ENCODE peak calls at places on chromosomes 2 and 18, in five cellular contexts. K is tibial artery, C is mammary epithelial cell, X is BE2C, L is Peyer's patch. N is an unnamed sample. For H3K4me1, the result is how much of the 10 kb centered on the place peaks cover.

GRCh38 chr2:224133387-224133786 is 94.3 kb upstream of the SERPINE2 start:
- DNase-seq in L (no peak), C (no peak), X (no peak), K (no peak), N (no peak)

GRCh38 chr2:156513219-156513618 is 77.0 kb downstream of the GPD2 start:
- DNase-seq in X (no peak), C (no peak), K (no peak), L (no peak), N (no peak)

GRCh38 chr2:135256531-135257258 is 204.6 kb downstream of the RAB3GAP1 start:
- DNase-seq in X (no peak), K (no peak), L (no peak), C (peak), N (no peak)

GRCh38 chr2:156480376-156480775 is 44.2 kb downstream of the GPD2 start:
- DNase-seq in X (no peak), K (no peak), C (no peak), L (no peak), N (no peak)

GRCh38 chr2:207312006-207312356 is 146.2 kb upstream of the KLF7 start:
- DNase-seq in K (no peak), X (no peak), C (no peak), L (no peak), N (no peak)

GRCh38 chr18:59388180-59388579 is 29.1 kb upstream of the LMAN1 start:
- DNase-seq in K (no peak), X (no peak), L (no peak), C (no peak), N (no peak)

GRCh38 chr2:148814853-148815419 is 60.1 kb upstream of the KIF5C start:
- DNase-seq in L (no peak), X (no peak), C (no peak), K (no peak), N (peak)

GRCh38 chr18:79579807-79580480 is 99.7 kb upstream of the CTDP1 start:
- DNase-seq in K (peak), C (no peak), L (no peak), X (no peak), N (peak)

GRCh38 chr2:37689751-37690150 is 18.3 kb upstream of the CDC42EP3 start:
- DNase-seq in C (no peak), L (no peak), X (no peak), K (no peak), N (no peak)

GRCh38 chr2:179619947-179620467 is 241.4 kb downstream of the ZNF385B start:
- DNase-seq in L (no peak), X (no peak), C (no peak), K (no peak), N (no peak)

GRCh38 chr2:65564299-65564698 is 131.9 kb upstream of the SPRED2 start:
- DNase-seq in K (no peak), X (no peak), L (no peak), C (no peak), N (no peak)

GRCh38 chr18:58788470-58788869 is 76.2 kb upstream of the ZNF532 start:
- DNase-seq in L (no peak), X (no peak), K (no peak), C (peak), N (no peak)

GRCh38 chr2:53445376-53446072 is 322.1 kb upstream of the CHAC2 start:
- DNase-seq in L (no peak), X (no peak), C (peak), K (no peak), N (no peak)

GRCh38 chr2:45115181-45115580 is 105.9 kb upstream of the SIX2 start:
- DNase-seq in X (no peak), K (no peak), L (no peak), C (no peak), N (no peak)

GRCh38 chr2:170923799-170924198 is 5.3 kb upstream of the GORASP2 start:
- DNase-seq in C (no peak), K (no peak), X (no peak), L (no peak), N (no peak)

GRCh38 chr2:54149623-54150501 is 34.4 kb downstream of the ACYP2 start:
- DNase-seq in X (no peak), L (no peak), K (no peak), C (peak), N (no peak)

GRCh38 chr2:102442967-102443828 is 20.2 kb downstream of the IL18RAP start:
- DNase-seq in K (no peak), L (no peak), C (peak), X (no peak), N (peak)

GRCh38 chr2:124670187-124670586 is 645.1 kb downstream of the CNTNAP5 start:
- DNase-seq in K (no peak), L (no peak), X (no peak), C (no peak), N (no peak)

GRCh38 chr2:240248981-240249422 is 108.5 kb upstream of the OTOS start:
- DNase-seq in C (no peak), K (no peak), L (no peak), X (no peak), N (no peak)

GRCh38 chr2:111243295-111243694 is 122.6 kb downstream of the BCL2L11 start:
- DNase-seq in C (no peak), K (no peak), X (no peak), L (no peak), N (no peak)

GRCh38 chr2:165793779-165794519 is at the start of gene GALNT3:
- DNase-seq in X (no peak), K (no peak), C (peak), L (peak), N (peak)

GRCh38 chr2:234322766-234323465 is 174.0 kb downstream of the ARL4C start:
- DNase-seq in L (no peak), X (no peak), K (no peak), C (no peak), N (no peak)

GRCh38 chr2:202721621-202722020 is 86.9 kb downstream of the FAM117B start:
- DNase-seq in X (no peak), K (no peak), L (no peak), C (no peak), N (no peak)

GRCh38 chr18:54926593-54927297 is 32.5 kb downstream of the CCDC68 start:
- DNase-seq in C (peak), K (no peak), X (no peak), L (no peak), N (no peak)

GRCh38 chr2:230130668-230131364 is 62.1 kb upstream of the SLC16A14 start:
- DNase-seq in C (no peak), K (peak), L (no peak), X (peak), N (peak)

GRCh38 chr18:2617974-2618373 is 37.6 kb upstream of the SMCHD1 start:
- DNase-seq in K (no peak), L (no peak), X (no peak), C (no peak), N (no peak)

GRCh38 chr2:32495139-32495538 is 132.7 kb upstream of the TTC27 start:
- DNase-seq in C (no peak), L (no peak), X (no peak), K (no peak), N (no peak)

GRCh38 chr2:177989029-177989885 is 83.3 kb downstream of the PDE11A start:
- DNase-seq in C (no peak), K (no peak), L (no peak), X (no peak), N (no peak)

GRCh38 chr18:36640005-36640952 is 188.5 kb downstream of the TPGS2 start:
- DNase-seq in L (no peak), X (no peak), K (no peak), C (no peak), N (no peak)

GRCh38 chr2:109513749-109514588 is 99.8 kb downstream of the SEPTIN10 start:
- DNase-seq in K (peak), C (peak), X (no peak), L (no peak), N (peak)

GRCh38 chr2:239039479-239039861 is 191.6 kb downstream of the TWIST2 start:
- DNase-seq in K (peak), L (no peak), X (no peak), C (no peak), N (no peak)
- H3K4me1 ChIP-seq in K (under half), L (under half), X (under half), C (under half), N (under half)

GRCh38 chr2:95308426-95308990 is 11.4 kb downstream of the KCNIP3 start:
- DNase-seq in L (no peak), K (no peak), X (no peak), C (no peak), N (no peak)

GRCh38 chr2:95310651-95311050 is 13.5 kb downstream of the KCNIP3 start:
- DNase-seq in C (no peak), X (no peak), K (no peak), L (no peak), N (peak)

GRCh38 chr2:95311821-95312542 is 14.8 kb downstream of the KCNIP3 start:
- DNase-seq in K (no peak), X (no peak), L (no peak), C (no peak), N (no peak)

GRCh38 chr2:95309599-95309998 is 12.5 kb downstream of the KCNIP3 start:
- DNase-seq in K (no peak), X (no peak), C (no peak), L (no peak), N (no peak)

DNA sequence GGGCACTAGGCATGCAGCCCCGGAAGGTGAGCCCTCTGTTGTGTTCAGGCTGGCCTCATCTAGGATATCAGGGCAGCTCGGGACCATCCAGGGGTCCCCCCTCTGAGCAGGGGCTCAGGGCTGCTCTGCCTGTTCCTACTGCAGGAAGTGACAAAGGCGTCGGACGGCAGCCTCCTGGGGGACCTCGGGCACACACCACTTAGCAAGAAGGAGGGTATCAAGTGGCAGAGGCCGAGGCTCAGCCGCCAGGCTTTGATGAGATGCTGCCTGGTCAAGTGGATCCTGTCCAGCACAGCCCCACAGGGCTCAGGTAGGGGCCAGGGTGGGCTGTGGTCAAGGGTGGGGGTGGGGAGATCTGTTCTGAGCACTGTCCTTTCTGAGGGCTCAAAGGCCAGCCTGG is 13.1 kb downstream of the KCNIP3 start:
- DNase-seq in X (no peak), L (no peak), C (no peak), K (no peak), N (no peak)
- H3K4me1 ChIP-seq in X (under half), L (under half), C (under half), K (under half), N (under half)

GRCh38 chr18:48548404-48548771 is 9.6 kb downstream of the CTIF start:
- DNase-seq in K (peak), L (no peak), X (no peak), C (peak), N (no peak)

GRCh38 chr18:48545690-48546365 is 7.0 kb downstream of the CTIF start:
- DNase-seq in X (peak), C (peak), K (peak), L (no peak), N (peak)

GRCh38 chr18:48548921-48549320 is 10.1 kb downstream of the CTIF start:
- DNase-seq in L (no peak), X (no peak), C (no peak), K (peak), N (no peak)

GRCh38 chr18:48546411-48546810 is 7.6 kb downstream of the CTIF start:
- DNase-seq in K (peak), X (no peak), L (no peak), C (peak), N (no peak)

GRCh38 chr18:48547456-48548403 is 8.9 kb downstream of the CTIF start:
- DNase-seq in L (no peak), C (peak), X (no peak), K (peak), N (no peak)
- H3K4me1 ChIP-seq in L (under half), C (half or more), X (under half), K (half or more), N (under half)

GRCh38 chr2:42197792-42198191 is 28.6 kb downstream of the EML4 start:
- DNase-seq in L (no peak), K (no peak), C (no peak), X (no peak), N (no peak)
- H3K4me1 ChIP-seq in L (under half), K (under half), C (under half), X (under half), N (under half)

GRCh38 chr2:168243061-168243460 is 4.3 kb downstream of the STK39 start:
- DNase-seq in L (no peak), X (no peak), K (no peak), C (no peak), N (no peak)

GRCh38 chr2:168246072-168246482 is 1.3 kb downstream of the STK39 start:
- DNase-seq in X (no peak), C (peak), K (no peak), L (no peak), N (no peak)

GRCh38 chr2:168244318-168244717 is 3.1 kb downstream of the STK39 start:
- DNase-seq in K (no peak), L (peak), X (no peak), C (peak), N (peak)

GRCh38 chr2:168246483-168247340 is 683 bp downstream of the STK39 start:
- DNase-seq in K (peak), L (peak), C (peak), X (peak), N (peak)

GRCh38 chr2:168245074-168245825 is 2.1 kb downstream of the STK39 start:
- DNase-seq in C (no peak), K (no peak), L (no peak), X (no peak), N (no peak)
- H3K4me1 ChIP-seq in C (under half), K (under half), L (under half), X (under half), N (under half)

GRCh38 chr2:98768765-98769476 is 38.0 kb upstream of the MGAT4A start:
- DNase-seq in X (no peak), L (no peak), C (peak), K (no peak), N (no peak)
- H3K4me1 ChIP-seq in X (under half), L (under half), C (under half), K (under half), N (under half)

DNA sequence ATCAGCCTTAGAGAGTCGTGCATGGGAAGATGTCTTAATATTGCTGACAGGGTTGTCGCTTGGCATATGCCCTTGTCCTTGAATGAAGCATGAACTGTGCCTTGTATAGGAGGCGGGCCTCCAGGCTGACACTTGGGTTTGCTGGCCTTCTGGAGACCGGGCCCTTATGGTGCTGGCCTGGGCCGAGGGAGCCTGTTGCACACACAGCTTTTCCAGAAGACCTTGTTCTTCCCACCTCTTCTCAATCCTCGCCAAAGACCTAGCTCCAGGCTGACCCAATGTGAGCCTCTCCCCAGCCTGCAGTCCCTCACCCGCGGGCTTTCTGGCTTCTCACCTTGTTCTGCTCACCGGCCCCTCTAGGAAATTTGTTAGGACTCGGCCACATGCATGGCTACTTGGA is 199.1 kb downstream of the FAM210A start:
- DNase-seq in K (no peak), X (no peak), C (no peak), L (no peak), N (no peak)
- H3K4me1 ChIP-seq in K (under half), X (under half), C (under half), L (under half), N (under half)

GRCh38 chr2:205749078-205749477 is 66.8 kb downstream of the NRP2 start:
- DNase-seq in C (no peak), X (no peak), L (no peak), K (no peak), N (no peak)

GRCh38 chr2:205752924-205753323 is 70.6 kb downstream of the NRP2 start:
- DNase-seq in K (no peak), C (no peak), X (no peak), L (no peak), N (no peak)

GRCh38 chr2:205754285-205754923 is 72.1 kb downstream of the NRP2 start:
- DNase-seq in X (no peak), C (no peak), L (no peak), K (no peak), N (no peak)

GRCh38 chr2:205752421-205752820 is 70.1 kb downstream of the NRP2 start:
- DNase-seq in C (no peak), X (no peak), L (no peak), K (no peak), N (no peak)

DNA sequence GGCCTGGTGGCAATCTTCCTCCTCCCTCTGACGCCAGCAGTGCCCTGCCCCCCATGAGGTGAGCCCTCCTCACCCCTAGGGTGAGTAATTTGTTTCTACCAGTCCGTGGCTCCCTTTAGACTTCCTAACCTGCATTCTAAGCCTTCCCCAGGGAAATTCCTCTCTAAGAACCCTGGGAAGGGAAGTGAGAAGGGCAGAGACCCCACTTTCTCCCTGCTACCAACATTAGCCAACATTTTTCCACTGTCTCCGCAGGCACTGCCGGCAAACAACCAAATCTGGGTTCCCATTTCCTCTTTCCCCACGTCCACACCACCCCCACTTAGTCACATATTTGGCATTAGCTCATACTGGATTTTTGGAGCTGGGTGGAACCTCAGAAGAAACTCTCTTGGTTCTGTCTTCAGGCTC is 69.3 kb downstream of the NRP2 start:
- DNase-seq in C (peak), L (no peak), X (no peak), K (no peak), N (no peak)
- H3K4me1 ChIP-seq in C (half or more), L (under half), X (under half), K (under half), N (under half)

DNA sequence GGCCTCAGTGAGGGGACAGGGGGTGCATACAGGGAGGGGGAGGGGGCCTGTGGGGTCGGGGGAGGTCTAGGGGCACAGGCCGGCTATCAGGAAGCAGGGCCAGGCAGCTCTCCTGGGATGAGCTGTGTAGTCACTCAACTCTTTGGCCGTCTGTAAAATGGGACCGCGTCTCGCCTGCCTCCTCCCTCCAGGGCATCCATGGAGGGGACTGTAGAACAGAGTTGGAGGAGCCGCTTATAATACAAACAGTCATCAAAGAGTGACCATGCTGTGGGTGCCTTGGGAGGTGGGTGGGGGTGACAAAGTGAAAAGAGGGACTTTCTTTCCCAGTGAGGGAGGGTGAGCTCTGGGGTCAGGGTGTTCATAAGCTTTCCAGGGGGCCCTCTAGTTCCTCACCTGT is 169.6 kb upstream of the HAAO start:
- DNase-seq in C (no peak), L (no peak), K (no peak), X (no peak), N (no peak)
- H3K4me1 ChIP-seq in C (under half), L (under half), K (half or more), X (under half), N (under half)